ENCODE peak calls at places on chromosomes 3 and 15, in four cellular contexts. X is ELR, J is amygdala, V is progenitor cell of endocrine pancreas. F is an unnamed sample.

GRCh38 chr3:185279582-185280138 is 25.8 kb upstream of the EHHADH start:
- DNase-seq in X (no peak), J (no peak), V (no peak), F (no peak)

GRCh38 chr3:26622634-26623408 is at the start of gene LRRC3B:
- DNase-seq in X (no peak), J (peak), V (peak), F (peak)

GRCh38 chr15:68487087-68487843 is 55.3 kb upstream of the ITGA11 start:
- DNase-seq in X (peak), J (no peak), V (no peak), F (no peak)

GRCh38 chr15:40637221-40637745 is 43.2 kb downstream of the KNL1 start:
- DNase-seq in X (no peak), J (no peak), V (no peak), F (no peak)

GRCh38 chr15:99963096-99963825 is 230.0 kb upstream of the LYSMD4 start:
- DNase-seq in X (peak), J (no peak), V (peak), F (no peak)

GRCh38 chr15:65337436-65338070 is 33.1 kb downstream of the RNU5B-1 start:
- DNase-seq in X (no peak), J (no peak), V (no peak), F (no peak)

GRCh38 chr3:55292360-55292759 is 194.7 kb downstream of the WNT5A start:
- DNase-seq in X (no peak), J (no peak), V (no peak), F (no peak)

GRCh38 chr3:132730891-132731580 is 8.8 kb upstream of the NPHP3 start:
- DNase-seq in X (peak), J (peak), V (no peak), F (no peak)

GRCh38 chr15:69751575-69751974 is 299.0 kb downstream of the RPLP1 start:
- DNase-seq in X (no peak), J (no peak), V (no peak), F (no peak)

GRCh38 chr3:52119056-52119455 is 35.2 kb downstream of the POC1A start:
- DNase-seq in X (no peak), J (no peak), V (no peak), F (no peak)

GRCh38 chr3:44318929-44319328 is 19.6 kb upstream of the TCAIM start:
- DNase-seq in X (peak), J (no peak), V (no peak), F (no peak)